ENCODE peak calls at places on chromosome 17, in four cellular contexts. One of them, this sample, is unnamed.

GRCh38 chr17:12180644-12181261 is 160.1 kb downstream of the MAP2K4 start:
- DNase-seq in lower leg skin: no peak
- DNase-seq in BJ: no peak
- DNase-seq in ascending aorta: no peak
- DNase-seq in this sample: peak

GRCh38 chr17:15381707-15382106 is 40.3 kb upstream of the TEKT3 start:
- DNase-seq in lower leg skin: no peak
- DNase-seq in BJ: no peak
- DNase-seq in ascending aorta: no peak
- DNase-seq in this sample: no peak

GRCh38 chr17:75266315-75267145 is 4.5 kb downstream of the MIF4GD start:
- DNase-seq in lower leg skin: no peak
- DNase-seq in BJ: no peak
- DNase-seq in ascending aorta: no peak
- DNase-seq in this sample: no peak

GRCh38 chr17:27968206-27968732 is 74.2 kb upstream of the NLK start:
- DNase-seq in lower leg skin: peak
- DNase-seq in BJ: no peak
- DNase-seq in ascending aorta: no peak
- DNase-seq in this sample: no peak

GRCh38 chr17:31815212-31815611 is 43.8 kb downstream of the COPRS start:
- DNase-seq in lower leg skin: no peak
- DNase-seq in BJ: no peak
- DNase-seq in ascending aorta: no peak
- DNase-seq in this sample: no peak

GRCh38 chr17:50028207-50029120 is 27.4 kb upstream of the ITGA3 start:
- DNase-seq in lower leg skin: peak
- DNase-seq in BJ: no peak
- DNase-seq in ascending aorta: no peak
- DNase-seq in this sample: peak

GRCh38 chr17:71460943-71461342 is 659.9 kb upstream of the SOX9 start:
- DNase-seq in lower leg skin: no peak
- DNase-seq in BJ: no peak
- DNase-seq in ascending aorta: no peak
- DNase-seq in this sample: no peak

GRCh38 chr17:49548506-49549310 is 27.0 kb upstream of the NXPH3 start:
- DNase-seq in lower leg skin: peak
- DNase-seq in BJ: no peak
- DNase-seq in ascending aorta: no peak
- DNase-seq in this sample: no peak

GRCh38 chr17:41773190-41773588 is 13.3 kb downstream of the JUP start:
- DNase-seq in lower leg skin: no peak
- DNase-seq in BJ: peak
- DNase-seq in ascending aorta: peak
- DNase-seq in this sample: peak

GRCh38 chr17:75345514-75346167 is 56.4 kb upstream of the SLC25A19 start:
- DNase-seq in lower leg skin: no peak
- DNase-seq in BJ: no peak
- DNase-seq in ascending aorta: no peak
- DNase-seq in this sample: no peak

GRCh38 chr17:14351493-14351892 is 50.6 kb downstream of the HS3ST3B1 start:
- DNase-seq in lower leg skin: no peak
- DNase-seq in BJ: no peak
- DNase-seq in ascending aorta: no peak
- DNase-seq in this sample: peak

GRCh38 chr17:83056583-83057396 is 22.6 kb upstream of the METRNL start:
- DNase-seq in lower leg skin: peak
- DNase-seq in BJ: no peak
- DNase-seq in ascending aorta: no peak
- DNase-seq in this sample: no peak

GRCh38 chr17:29176500-29177351 is 3.5 kb downstream of the MYO18A start:
- DNase-seq in lower leg skin: peak
- DNase-seq in BJ: no peak
- DNase-seq in ascending aorta: no peak
- DNase-seq in this sample: no peak

GRCh38 chr17:66432996-66433556 is 130.7 kb downstream of the PRKCA start:
- DNase-seq in lower leg skin: no peak
- DNase-seq in BJ: no peak
- DNase-seq in ascending aorta: no peak
- DNase-seq in this sample: no peak

GRCh38 chr17:71379512-71379911 is 741.3 kb upstream of the SOX9 start:
- DNase-seq in lower leg skin: no peak
- DNase-seq in BJ: no peak
- DNase-seq in ascending aorta: no peak
- DNase-seq in this sample: no peak

GRCh38 chr17:45241315-45242011 is 19.8 kb downstream of the FMNL1 start:
- DNase-seq in lower leg skin: no peak
- DNase-seq in BJ: no peak
- DNase-seq in ascending aorta: no peak
- DNase-seq in this sample: no peak

GRCh38 chr17:40341808-40342574 is 22.5 kb downstream of the GJD3 start:
- DNase-seq in lower leg skin: peak
- DNase-seq in BJ: no peak
- DNase-seq in ascending aorta: no peak
- DNase-seq in this sample: no peak

DNA sequence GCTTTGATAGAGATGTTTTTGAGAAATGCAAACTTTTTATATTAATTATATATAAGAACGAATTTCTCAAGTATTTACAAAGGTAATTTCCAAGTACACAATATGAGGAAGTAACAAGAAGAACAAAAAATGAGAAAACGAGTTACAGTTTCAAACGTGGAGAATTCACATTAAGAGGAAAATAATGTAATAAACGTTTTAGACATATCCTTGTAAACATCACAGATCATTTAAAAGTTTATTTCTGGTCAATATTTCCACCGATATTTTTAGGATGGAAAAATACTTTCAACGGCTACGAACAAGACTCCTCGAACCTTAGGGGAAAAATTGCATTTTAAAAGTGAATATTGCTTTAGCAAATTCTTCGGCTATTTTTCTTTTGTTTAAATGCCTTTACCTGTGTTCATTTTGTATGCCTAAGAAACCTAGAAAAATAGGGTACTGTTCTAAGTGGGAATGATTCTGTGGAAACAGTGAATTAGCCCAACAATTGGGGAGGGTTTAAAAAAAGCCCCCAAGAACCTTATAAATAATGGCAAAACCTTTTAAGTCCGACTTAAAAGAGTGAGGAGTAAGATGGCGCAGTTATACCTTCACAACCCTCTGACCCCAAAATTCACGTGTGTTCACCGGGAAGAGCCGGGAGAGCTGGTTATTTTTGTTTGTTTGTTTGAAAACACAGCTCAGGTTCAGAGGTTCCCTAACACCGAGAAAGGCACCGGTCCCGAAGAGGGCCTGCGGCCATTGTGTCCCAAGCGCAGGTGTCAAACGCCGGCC is 3.3 kb downstream of the HNF1B start:
- DNase-seq in lower leg skin: no peak
- DNase-seq in BJ: no peak
- DNase-seq in ascending aorta: no peak
- DNase-seq in this sample: no peak
- H3K4me3 ChIP-seq in lower leg skin: no peak
- H3K4me3 ChIP-seq in BJ: no peak
- H3K4me3 ChIP-seq in ascending aorta: peak
- H3K4me3 ChIP-seq in this sample: no peak

GRCh38 chr17:8119575-8120519 is 1.5 kb upstream of the ALOXE3 start:
- DNase-seq in lower leg skin: peak
- DNase-seq in BJ: peak
- DNase-seq in ascending aorta: no peak
- DNase-seq in this sample: peak

GRCh38 chr17:8122923-8123694 is 797 bp downstream of the HES7 start:
- DNase-seq in lower leg skin: peak
- DNase-seq in BJ: no peak
- DNase-seq in ascending aorta: no peak
- DNase-seq in this sample: no peak

GRCh38 chr17:8122391-8122922 is 1.4 kb downstream of the HES7 start:
- DNase-seq in lower leg skin: peak
- DNase-seq in BJ: no peak
- DNase-seq in ascending aorta: no peak
- DNase-seq in this sample: no peak

GRCh38 chr17:8120520-8121443 is 2.5 kb upstream of the ALOXE3 start:
- DNase-seq in lower leg skin: peak
- DNase-seq in BJ: no peak
- DNase-seq in ascending aorta: no peak
- DNase-seq in this sample: no peak

GRCh38 chr17:8121531-8122390 is 2.1 kb downstream of the HES7 start:
- DNase-seq in lower leg skin: peak
- DNase-seq in BJ: no peak
- DNase-seq in ascending aorta: no peak
- DNase-seq in this sample: no peak
- TF ChIP-seq CTCF in lower leg skin: no peak
- TF ChIP-seq CTCF in BJ: peak
- TF ChIP-seq CTCF in ascending aorta: peak
- TF ChIP-seq CTCF in this sample: peak

GRCh38 chr17:78041401-78042179 is 83.1 kb downstream of the TNRC6C start:
- DNase-seq in lower leg skin: no peak
- DNase-seq in BJ: no peak
- DNase-seq in ascending aorta: no peak
- DNase-seq in this sample: no peak
- H3K4me3 ChIP-seq in lower leg skin: peak
- H3K4me3 ChIP-seq in BJ: peak
- H3K4me3 ChIP-seq in ascending aorta: peak
- H3K4me3 ChIP-seq in this sample: peak

GRCh38 chr17:63442549-63443035 is 3.5 kb downstream of the CYB561 start:
- DNase-seq in lower leg skin: no peak
- DNase-seq in BJ: no peak
- DNase-seq in ascending aorta: no peak
- DNase-seq in this sample: no peak
- TF ChIP-seq CTCF in lower leg skin: no peak
- TF ChIP-seq CTCF in BJ: peak
- TF ChIP-seq CTCF in ascending aorta: no peak
- TF ChIP-seq CTCF in this sample: peak

This sample was measured in AG09309.